ENCODE peak calls at places on chromosomes 4 and X, in six cellular contexts. C, L, U, G, N and I are unnamed samples.

GRCh38 chrX:48694776-48695523 is 1.6 kb upstream of the SUV39H1 start:
- DNase-seq in L (no peak), U (no peak), G (no peak), N (no peak), C (no peak), I (no peak)

GRCh38 chr4:1608196-1608820 is 75.8 kb downstream of the FAM53A start:
- DNase-seq in U (no peak), L (no peak), N (peak; percentile 35), G (no peak), C (no peak), I (no peak)

GRCh38 chr4:8352368-8353157 is 83.0 kb downstream of the HTRA3 start:
- DNase-seq in G (peak; percentile 56), C (no peak), N (no peak), L (no peak), U (no peak), I (no peak)

GRCh38 chrX:120213438-120214265 is 37.0 kb upstream of the ZBTB33 start:
- DNase-seq in L (peak; percentile 33), U (peak; percentile 45), G (no peak), N (no peak), C (peak; percentile 26), I (no peak)

GRCh38 chr4:8279321-8280157 is 10.0 kb downstream of the HTRA3 start:
- DNase-seq in N (peak; percentile 44), C (no peak), U (no peak), G (no peak), L (no peak), I (no peak)

GRCh38 chrX:96837808-96838207 is 45.9 kb upstream of the RPA4 start:
- DNase-seq in N (no peak), C (no peak), G (no peak), U (no peak), L (peak; percentile 39), I (peak; percentile 11)

GRCh38 chrX:50805316-50805715 is 8.7 kb downstream of the SHROOM4 start:
- DNase-seq in U (no peak), N (no peak), C (no peak), L (no peak), G (no peak), I (no peak)

GRCh38 chr4:160129439-160129838 is 1026.6 kb downstream of the RAPGEF2 start:
- DNase-seq in G (no peak), U (no peak), L (peak; percentile 67), N (no peak), C (no peak), I (peak; percentile 69)

GRCh38 chr4:15479089-15479912 is 9.6 kb downstream of the CC2D2A start:
- DNase-seq in N (no peak), C (no peak), G (peak; percentile 68), U (peak; percentile 43), L (peak; percentile 81), I (no peak)

GRCh38 chr4:78074747-78075146 is 17.6 kb downstream of the FRAS1 start:
- DNase-seq in G (no peak), N (no peak), C (no peak), L (no peak), U (no peak), I (no peak)

GRCh38 chrX:79854469-79854868 is 160.1 kb upstream of the TBX22 start:
- DNase-seq in L (no peak), U (no peak), C (no peak), G (no peak), N (no peak), I (no peak)

GRCh38 chrX:133370719-133371275 is 44.5 kb downstream of the GPC4 start:
- DNase-seq in U (no peak), G (no peak), C (no peak), L (no peak), N (no peak), I (no peak)

GRCh38 chr4:8403981-8404380 is 36.5 kb downstream of the ACOX3 start:
- DNase-seq in N (no peak), L (no peak), C (no peak), G (no peak), U (no peak), I (no peak)

GRCh38 chrX:105302246-105302645 is 81.8 kb upstream of the TEX13A start:
- DNase-seq in N (no peak), L (no peak), U (no peak), G (no peak), C (no peak), I (no peak)

GRCh38 chr4:174873931-174874330 is 44.2 kb upstream of the ADAM29 start:
- DNase-seq in C (no peak), L (no peak), G (no peak), N (no peak), U (no peak), I (no peak)

GRCh38 chr4:149973181-149973580 is 105.1 kb upstream of the DCLK2 start:
- DNase-seq in C (no peak), U (no peak), G (no peak), L (no peak), N (no peak), I (no peak)

GRCh38 chr4:3009422-3009821 is 46.1 kb downstream of the GRK4 start:
- DNase-seq in L (peak; percentile 15), G (no peak), N (no peak), U (no peak), C (no peak), I (no peak)

DNA sequence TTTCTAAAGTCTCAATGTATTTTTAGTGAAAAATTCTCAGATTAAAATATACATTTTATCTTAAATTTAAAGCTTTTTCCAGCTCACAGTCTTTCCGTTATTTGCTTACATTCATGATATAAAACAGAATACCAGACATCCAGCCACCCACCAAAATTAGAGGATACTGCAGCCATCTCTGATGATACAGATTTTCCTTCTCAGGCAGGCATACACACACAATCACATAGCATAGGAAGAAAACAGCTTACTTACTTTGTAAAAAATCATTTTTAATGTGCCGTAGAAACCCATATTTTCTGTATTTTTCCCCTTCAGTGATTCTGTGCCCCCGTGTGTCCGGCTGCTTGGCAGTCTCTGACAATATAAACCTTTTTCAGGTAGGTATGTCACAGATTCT is 183.7 kb downstream of the FBXW7 start:
- DNase-seq in C (no peak), G (no peak), L (no peak), N (no peak), U (no peak), I (no peak)
- H3K4me3 ChIP-seq in C (peak overlapping the region; percentile 58), G (peak overlapping the region; percentile 51), L (peak overlapping the region; percentile 69), N (peak overlapping the region; percentile 1), U (peak overlapping the region; percentile 43), I (peak overlapping the region; percentile 54)

GRCh38 chr4:37928421-37928820 is 31.8 kb upstream of the PTTG2 start:
- DNase-seq in N (no peak), L (no peak), U (no peak), G (no peak), C (no peak), I (no peak)
- H3K4me3 ChIP-seq in N (no peak overlapping the region), L (no peak overlapping the region), U (no peak overlapping the region), G (no peak overlapping the region), C (no peak overlapping the region), I (no peak overlapping the region)

GRCh38 chr4:67545996-67546356 is 673 bp upstream of the CENPC start:
- DNase-seq in C (no peak), N (no peak), G (no peak), U (no peak), L (no peak), I (no peak)
- H3K4me3 ChIP-seq in C (peak overlapping the region; percentile 93), N (peak overlapping the region; percentile 61), G (peak overlapping the region; percentile 82), U (peak overlapping the region; percentile 83), L (peak overlapping the region; percentile 32), I (peak overlapping the region; percentile 90)

DNA sequence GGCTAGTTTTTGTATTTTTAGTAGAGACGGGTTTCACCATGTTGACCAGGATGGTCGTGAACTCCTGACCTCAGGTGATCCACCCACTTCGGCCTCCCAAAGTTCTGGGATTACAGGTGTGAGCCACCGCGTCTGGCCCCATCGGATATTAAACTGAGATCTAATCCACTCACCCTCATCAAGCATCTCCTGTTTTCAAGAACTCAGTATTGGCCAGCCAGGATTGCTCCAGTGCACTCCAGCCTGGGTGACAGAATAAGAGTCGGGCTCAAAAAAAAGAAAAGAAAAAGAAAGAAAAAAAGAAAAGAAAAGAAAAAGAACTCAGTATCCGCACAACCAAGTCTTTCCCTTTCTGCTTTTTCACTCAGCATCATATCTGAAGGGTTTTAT is 167.6 kb downstream of the OR13H1 start:
- DNase-seq in G (no peak), U (no peak), N (no peak), C (no peak), L (no peak), I (no peak)
- H3K4me3 ChIP-seq in G (no peak overlapping the region), U (peak overlapping the region; percentile 27), N (peak overlapping the region; percentile 22), C (peak overlapping the region; percentile 66), L (peak overlapping the region; percentile 18), I (no peak overlapping the region)

DNA sequence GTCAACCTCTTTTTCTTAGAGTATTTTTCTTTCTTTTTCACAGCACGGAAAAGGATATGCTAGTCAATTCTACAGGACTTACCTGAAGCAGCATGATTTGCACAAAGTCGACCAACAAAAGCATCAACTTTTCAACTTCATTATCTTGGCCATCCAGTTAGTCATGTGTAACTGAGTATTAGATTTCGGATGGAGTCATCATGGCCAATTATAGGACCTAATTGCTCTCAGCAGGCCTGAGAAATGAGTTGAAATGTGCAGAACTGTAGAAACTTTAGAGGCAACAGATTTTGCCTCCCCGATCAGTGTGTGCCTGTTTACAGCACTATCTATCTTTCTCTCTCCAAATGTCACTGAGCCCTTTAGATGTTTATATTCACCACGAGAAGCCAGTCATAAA is 41.0 kb downstream of the PCDH10 start:
- DNase-seq in C (no peak), G (no peak), N (no peak), L (no peak), U (no peak), I (no peak)
- H3K4me3 ChIP-seq in C (no peak overlapping the region), G (no peak overlapping the region), N (no peak overlapping the region), L (no peak overlapping the region), U (no peak overlapping the region), I (no peak overlapping the region)

GRCh38 chr4:41525129-41525528 is 12.8 kb upstream of the LIMCH1 start:
- DNase-seq in N (no peak), L (peak; percentile 99), G (no peak), C (no peak), U (peak; percentile 36), I (peak; percentile 99)
- H3K4me3 ChIP-seq in N (no peak overlapping the region), L (no peak overlapping the region), G (no peak overlapping the region), C (no peak overlapping the region), U (no peak overlapping the region), I (no peak overlapping the region)

GRCh38 chrX:129678881-129679195 is 24.1 kb upstream of the APLN start:
- DNase-seq in G (no peak), L (no peak), U (no peak), C (no peak), N (no peak), I (no peak)
- H3K4me3 ChIP-seq in G (peak overlapping the region; percentile 42), L (no peak overlapping the region), U (no peak overlapping the region), C (peak overlapping the region; percentile 58), N (peak overlapping the region; percentile 35), I (peak overlapping the region; percentile 42)